ENCODE peak calls at places on chromosome 16, in five cellular contexts. V is GM10248, J is neural crest cell, T is HFFc6, F is IMR-90. E is an unnamed sample.

GRCh38 chr16:12709807-12710206 is 93.9 kb downstream of the CPPED1 start:
- DNase-seq in F (no peak), J (no peak), V (no peak), T (no peak), E (no peak)

GRCh38 chr16:782766-783403 is 5.3 kb downstream of the RPUSD1 start:
- DNase-seq in T (no peak), V (no peak), J (no peak), F (no peak), E (no peak)

GRCh38 chr16:3017806-3018506 is at the start of gene CLDN6:
- DNase-seq in V (no peak), F (no peak), T (no peak), J (peak; percentile 66), E (no peak)

GRCh38 chr16:57258226-57258909 is 13.3 kb downstream of the ARL2BP start:
- DNase-seq in V (no peak), J (no peak), T (no peak), F (no peak), E (no peak)

GRCh38 chr16:73279451-73279850 is 231.5 kb upstream of the ZFHX3 start:
- DNase-seq in V (no peak), J (no peak), F (no peak), T (no peak), E (no peak)

GRCh38 chr16:89273741-89274472 is 56.4 kb downstream of the ZNF778 start:
- DNase-seq in V (no peak), T (no peak), F (no peak), J (no peak), E (no peak)

GRCh38 chr16:10180771-10181163 is 1.5 kb downstream of the GRIN2A start:
- DNase-seq in J (peak; percentile 70), F (no peak), T (no peak), V (peak; percentile 57), E (no peak)

GRCh38 chr16:62167551-62167950 is 131.3 kb upstream of the CDH8 start:
- DNase-seq in F (no peak), V (no peak), T (no peak), J (no peak), E (no peak)

GRCh38 chr16:89114159-89114981 is 20.7 kb downstream of the ACSF3 start:
- DNase-seq in V (no peak), F (no peak), J (no peak), T (peak; percentile 18), E (peak; percentile 38)

GRCh38 chr16:89920723-89921122 is 2.1 kb downstream of the MC1R start:
- DNase-seq in T (peak; percentile 50), V (no peak), F (peak; percentile 47), J (no peak), E (peak; percentile 30)

GRCh38 chr16:31471875-31472558 is at the start of gene TGFB1I1:
- DNase-seq in J (no peak), V (peak; percentile 33), T (peak; percentile 59), F (peak; percentile 80), E (peak; percentile 84)

GRCh38 chr16:80260906-80261311 is 279.9 kb upstream of the DYNLRB2 start:
- DNase-seq in T (no peak), J (no peak), V (no peak), F (peak; percentile 13), E (no peak)

GRCh38 chr16:89801800-89802199 is 14.6 kb downstream of the FANCA start:
- DNase-seq in J (no peak), F (peak; percentile 59), V (no peak), T (no peak), E (peak; percentile 29)

GRCh38 chr16:49020436-49020835 is 261.2 kb downstream of the CBLN1 start:
- DNase-seq in T (no peak), J (no peak), V (no peak), F (no peak), E (no peak)

GRCh38 chr16:82156761-82157654 is 13.0 kb downstream of the MPHOSPH6 start:
- DNase-seq in J (no peak), V (no peak), F (peak; percentile 13), T (no peak), E (peak; percentile 69)

GRCh38 chr16:89422905-89423630 is 67.3 kb downstream of the ANKRD11 start:
- DNase-seq in F (peak; percentile 79), T (peak; percentile 54), J (no peak), V (peak; percentile 70), E (peak; percentile 45)

GRCh38 chr16:56244612-56245011 is 53.3 kb downstream of the GNAO1 start:
- DNase-seq in J (no peak), V (no peak), F (no peak), T (no peak), E (no peak)

GRCh38 chr16:31327675-31328225 is 27.2 kb upstream of the ITGAX start:
- DNase-seq in J (no peak), T (no peak), F (no peak), V (peak; percentile 15), E (no peak)

GRCh38 chr16:3022208-3022696 is 1.5 kb downstream of the HCFC1R1 start:
- DNase-seq in F (peak; percentile 95), V (peak; percentile 73), T (peak; percentile 95), J (no peak), E (peak; percentile 96)

GRCh38 chr16:56190903-56191806 is at the start of gene GNAO1:
- DNase-seq in V (peak; percentile 50), T (no peak), J (peak; percentile 61), F (peak; percentile 51), E (peak; percentile 32)

GRCh38 chr16:83606486-83607030 is 201.2 kb upstream of the HSBP1 start:
- DNase-seq in F (no peak), V (no peak), T (no peak), J (no peak), E (no peak)
- TF ChIP-seq CTCF in F (no peak), V (no peak), T (no peak), J (peak; percentile 17), E (no peak)

GRCh38 chr16:86252596-86252995 is 257.7 kb upstream of the FOXF1 start:
- DNase-seq in J (peak; percentile 39), F (peak; percentile 65), T (peak; percentile 15), V (no peak), E (peak; percentile 25)
- TF ChIP-seq CTCF in J (peak; percentile 53), F (peak; percentile 47), T (peak; percentile 77), V (peak; percentile 13), E (peak; percentile 58)

DNA sequence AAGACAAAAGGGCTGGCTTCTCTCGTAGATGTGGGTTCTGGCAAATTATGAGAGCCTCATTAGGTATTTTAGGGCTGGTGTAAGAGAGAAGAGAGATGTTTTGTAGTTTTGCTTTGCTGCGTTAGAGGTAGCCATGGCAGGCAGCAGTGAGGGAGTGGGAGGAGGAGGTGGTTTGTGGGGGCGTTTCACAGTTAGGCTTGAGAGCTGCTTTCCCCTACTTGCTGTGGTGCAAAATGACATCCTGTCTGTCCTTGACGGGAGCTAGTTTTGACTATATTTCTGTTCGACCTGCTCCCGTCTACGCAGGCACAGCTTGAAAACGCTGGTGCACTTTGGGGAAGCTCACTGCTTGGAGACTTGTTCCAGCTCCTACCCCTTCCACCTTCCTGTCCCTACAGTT is 75.5 kb downstream of the SLC5A11 start:
- DNase-seq in V (no peak), T (no peak), J (no peak), F (no peak), E (no peak)
- TF ChIP-seq CTCF in V (no peak), T (no peak), J (no peak), F (no peak), E (no peak)

GRCh38 chr16:50368410-50369132 is at the start of gene BRD7:
- DNase-seq in J (peak; percentile 72), T (no peak), F (peak; percentile 37), V (peak; percentile 93), E (peak; percentile 49)

GRCh38 chr16:50369133-50369804 is 481 bp upstream of the BRD7 start:
- DNase-seq in F (no peak), V (no peak), J (no peak), T (no peak), E (no peak)

GRCh38 chr16:50366126-50366525 is 2.7 kb downstream of the BRD7 start:
- DNase-seq in V (no peak), F (no peak), J (no peak), T (no peak), E (no peak)

GRCh38 chr16:50371036-50371716 is 2.4 kb upstream of the BRD7 start:
- DNase-seq in J (no peak), V (no peak), F (no peak), T (no peak), E (no peak)

GRCh38 chr16:50367777-50368409 is 895 bp downstream of the BRD7 start:
- DNase-seq in J (no peak), F (no peak), V (no peak), T (no peak), E (no peak)
- TF ChIP-seq CTCF in J (no peak), F (no peak), V (no peak), T (peak; percentile 15), E (no peak)

DNA sequence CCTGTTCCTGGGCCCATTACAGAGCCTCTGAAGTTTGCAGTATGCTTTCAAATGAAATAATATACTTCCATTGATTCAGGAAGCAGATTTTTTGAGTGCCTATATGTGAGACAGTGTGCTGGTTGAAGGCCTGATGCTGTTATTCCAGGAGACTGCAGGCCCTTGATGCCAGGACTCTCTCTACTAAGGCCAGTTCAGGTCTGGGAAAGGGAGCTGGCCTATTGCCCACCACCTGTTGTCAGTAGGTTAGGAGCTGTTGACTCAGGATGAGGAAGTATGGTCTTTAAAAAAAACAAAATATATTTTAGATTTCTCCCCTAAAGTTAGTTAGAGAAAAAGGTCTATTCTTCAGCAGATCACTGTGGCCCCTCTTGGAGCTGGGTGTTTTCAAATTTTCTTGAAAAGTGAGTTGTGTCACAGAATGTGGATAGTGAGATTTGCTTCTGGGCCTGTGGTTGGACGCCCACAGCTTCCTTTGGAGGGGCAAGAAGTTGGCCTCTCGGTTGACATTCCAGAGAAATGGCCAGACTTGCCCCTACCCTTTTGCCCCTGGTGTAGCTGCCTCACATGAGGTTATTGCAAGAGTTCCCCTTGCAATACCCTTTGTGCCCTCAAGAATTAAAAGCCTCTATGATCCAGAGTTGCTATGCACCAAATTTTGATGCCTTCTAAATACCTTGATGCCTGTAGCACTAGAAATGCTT is 7.9 kb downstream of the ESRP2 start:
- DNase-seq in V (no peak), J (no peak), F (no peak), T (no peak), E (no peak)
- TF ChIP-seq CTCF in V (no peak), J (peak; percentile 36), F (no peak), T (peak; percentile 23), E (no peak)

DNA sequence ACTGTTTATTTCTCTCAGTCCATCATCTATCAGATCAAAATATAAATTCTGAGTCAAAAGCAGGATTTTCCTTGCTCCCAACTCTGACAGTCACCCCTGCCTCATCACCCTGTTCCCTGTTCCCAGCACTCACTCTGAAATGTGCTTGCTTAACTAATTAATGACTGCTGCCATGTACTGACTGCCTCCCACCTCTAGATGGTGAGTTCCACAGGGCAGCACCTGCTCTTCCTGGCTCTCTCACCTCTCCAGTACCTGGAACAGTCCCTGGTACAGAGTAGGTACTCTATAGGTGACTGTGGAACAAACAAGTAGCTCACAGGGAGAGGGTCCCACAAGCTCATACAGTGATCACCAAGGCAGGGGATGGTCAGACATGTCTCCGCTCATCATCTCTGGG is 114.3 kb upstream of the C16orf82 start:
- DNase-seq in J (no peak), F (no peak), V (no peak), T (no peak), E (no peak)
- TF ChIP-seq CTCF in J (no peak), F (no peak), V (no peak), T (no peak), E (no peak)

DNA sequence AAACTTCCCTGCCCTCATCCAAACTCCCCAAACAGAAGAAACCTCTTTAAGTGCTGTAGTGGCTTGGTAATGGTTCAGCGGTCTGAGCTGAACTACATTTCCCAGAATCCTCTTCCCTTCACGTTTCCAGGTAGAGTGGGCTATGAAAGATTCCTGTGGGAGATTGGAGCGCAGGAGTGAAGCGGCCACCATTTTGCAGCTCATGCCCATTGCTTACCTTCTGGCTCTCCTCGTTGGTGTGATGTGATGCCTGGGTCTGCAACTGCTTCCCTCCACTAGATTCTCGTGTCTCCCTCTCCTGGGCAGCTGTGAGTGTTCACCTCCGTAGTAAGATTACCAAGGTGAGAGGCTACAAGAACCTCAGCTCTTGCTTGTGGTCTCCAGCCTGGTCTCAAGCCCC is 82.1 kb downstream of the GPR139 start:
- DNase-seq in F (no peak), J (no peak), V (no peak), T (no peak), E (no peak)
- TF ChIP-seq CTCF in F (no peak), J (no peak), V (no peak), T (no peak), E (no peak)